ENCODE peak calls at places on chromosomes 13 and 19, in six cellular contexts. Z is HepG2, F is upper lobe of left lung, T is HCT116, V is K562, I is GM12878. Q is an unnamed sample.

GRCh38 chr19:41876847-41877489 is at the start of gene CD79A:
- ATAC-seq in T (no peak), F (no peak), I (peak; percentile 78), V (no peak), Z (no peak), Q (no peak)

GRCh38 chr13:113022391-113023216 is 53.6 kb downstream of the MCF2L start:
- ATAC-seq in Z (peak; percentile 81), V (no peak), I (no peak), T (peak; percentile 70), F (no peak), Q (peak; percentile 46)

GRCh38 chr19:51259348-51260245 is 8.7 kb downstream of the SIGLECL1 start:
- ATAC-seq in V (peak; percentile 83), T (peak; percentile 92), Z (peak; percentile 64), F (peak; percentile 60), I (peak; percentile 75), Q (no peak)

GRCh38 chr19:49338691-49339363 is 3.6 kb downstream of the CD37 start:
- ATAC-seq in Z (no peak), F (peak; percentile 60), T (peak; percentile 90), I (no peak), V (peak; percentile 93), Q (peak; percentile 61)

GRCh38 chr19:4430760-4431159 is 26.8 kb downstream of the UBXN6 start:
- ATAC-seq in F (peak; percentile 65), I (no peak), Z (no peak), T (no peak), V (no peak), Q (no peak)

GRCh38 chr19:29872224-29872731 is 60.5 kb downstream of the CCNE1 start:
- ATAC-seq in F (peak; percentile 49), T (peak; percentile 69), I (no peak), Z (no peak), V (peak; percentile 75), Q (no peak)

GRCh38 chr19:3150739-3151329 is 15.0 kb downstream of the GNA15 start:
- ATAC-seq in I (no peak), V (no peak), Z (no peak), T (no peak), F (no peak), Q (no peak)

GRCh38 chr13:48006396-48006795 is 5.3 kb upstream of the SUCLA2 start:
- ATAC-seq in F (no peak), T (no peak), Z (no peak), I (no peak), V (no peak), Q (no peak)

GRCh38 chr13:22074403-22074802 is 403.5 kb downstream of the FGF9 start:
- ATAC-seq in Z (no peak), F (no peak), T (no peak), V (no peak), I (peak; percentile 14), Q (no peak)

GRCh38 chr19:47032171-47032811 is 12.7 kb downstream of the NPAS1 start:
- ATAC-seq in Z (peak; percentile 74), V (peak; percentile 55), F (no peak), T (peak; percentile 68), I (peak; percentile 67), Q (no peak)

GRCh38 chr13:100588350-100589177 is at the start of gene GGACT:
- ATAC-seq in F (peak; percentile 97), I (peak; percentile 99), T (peak; percentile 97), V (peak; percentile 98), Z (peak; percentile 94), Q (peak; percentile 95)
- TF ChIP-seq POLR2A in F (no peak), I (peak; percentile 81), T (peak; percentile 76), V (peak; percentile 42), Z (peak; percentile 43), Q (no peak)

GRCh38 chr19:19343762-19344161 is 23.1 kb downstream of the MAU2 start:
- ATAC-seq in V (no peak), T (no peak), F (no peak), I (no peak), Z (no peak), Q (no peak)
- TF ChIP-seq POLR2AphosphoS5 in V (no peak), T (no peak), F (no peak), I (no peak), Z (no peak), Q (no peak)

DNA sequence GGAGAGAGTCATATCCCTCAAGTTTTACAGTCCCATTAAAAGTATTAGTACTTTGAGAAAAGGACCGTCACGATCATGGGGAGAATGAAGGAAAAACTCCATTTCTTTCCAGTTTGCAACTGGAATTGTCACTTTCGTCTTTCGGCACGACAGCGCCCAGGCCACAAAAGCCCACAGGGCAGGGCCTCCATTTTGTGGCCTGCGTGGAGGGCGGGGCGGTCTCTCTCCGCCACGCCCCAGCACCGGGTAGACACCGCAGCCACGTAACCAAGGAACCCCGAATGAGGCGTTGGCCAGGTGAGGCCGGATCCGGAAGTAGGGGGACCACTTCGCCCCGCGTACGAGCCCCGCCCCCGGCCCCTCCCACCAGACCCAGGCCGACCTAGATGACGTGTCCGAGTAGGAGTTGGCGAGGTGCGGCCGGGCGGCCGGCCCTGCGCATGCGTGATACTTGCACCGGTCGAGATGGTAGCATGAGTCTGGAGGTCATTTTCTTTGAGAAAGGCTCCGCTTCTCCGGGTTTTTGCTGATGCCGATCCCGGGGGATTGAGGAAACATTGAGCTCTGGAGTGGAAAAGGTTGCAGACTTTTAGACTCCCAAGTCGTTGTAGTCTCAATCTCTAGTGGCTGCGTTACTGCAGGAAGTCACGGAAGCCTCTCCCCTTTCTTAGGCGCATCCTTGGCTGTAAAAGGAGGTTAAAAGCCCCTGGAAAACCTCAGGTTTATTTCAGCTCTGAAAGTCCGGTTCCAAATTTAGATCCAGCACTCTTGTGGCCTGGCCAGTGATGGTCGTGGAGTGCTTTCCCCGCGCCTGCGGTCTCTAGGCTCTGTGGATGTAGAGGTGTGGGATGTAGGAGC is 2.7 kb upstream of the TM9SF2 start:
- ATAC-seq in Z (peak; percentile 62), I (peak; percentile 77), V (peak; percentile 81), T (peak; percentile 78), F (peak; percentile 91), Q (peak; percentile 93)
- TF ChIP-seq POLR2A in Z (peak; percentile 61), I (peak; percentile 58), V (peak; percentile 72), T (peak; percentile 85), F (peak; percentile 16), Q (no peak)

DNA sequence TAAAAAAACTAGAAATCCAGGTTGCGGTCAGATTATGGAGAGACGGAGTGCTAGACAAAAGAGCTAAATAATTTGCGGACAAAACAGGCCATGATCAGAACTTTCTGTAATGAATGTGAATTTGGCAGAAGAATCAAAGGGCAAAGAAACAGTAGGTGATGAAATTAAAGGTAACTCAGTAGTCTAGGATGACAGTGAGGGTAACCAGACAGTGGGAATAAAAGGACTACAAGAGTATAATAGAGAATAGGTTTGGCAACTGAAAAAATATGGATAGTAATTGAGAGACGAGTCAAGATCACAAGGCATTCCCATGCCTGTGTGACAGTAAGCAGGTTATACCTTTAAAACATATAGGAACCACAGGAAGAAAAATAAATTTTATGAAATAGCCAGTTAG is 35.9 kb downstream of the CAB39L start:
- ATAC-seq in V (no peak), T (no peak), I (no peak), Z (no peak), F (no peak), Q (no peak)
- TF ChIP-seq POLR2AphosphoS5 in V (no peak), T (no peak), I (no peak), Z (no peak), F (no peak), Q (no peak)

GRCh38 chr19:13880059-13880672 is 3.2 kb downstream of the NANOS3 start:
- ATAC-seq in F (peak; percentile 98), Z (peak; percentile 80), T (peak; percentile 95), V (peak; percentile 98), I (peak; percentile 95), Q (peak; percentile 99)
- TF ChIP-seq POLR2A in F (no peak), Z (no peak), T (no peak), V (peak; percentile 60), I (peak; percentile 41), Q (no peak)

DNA sequence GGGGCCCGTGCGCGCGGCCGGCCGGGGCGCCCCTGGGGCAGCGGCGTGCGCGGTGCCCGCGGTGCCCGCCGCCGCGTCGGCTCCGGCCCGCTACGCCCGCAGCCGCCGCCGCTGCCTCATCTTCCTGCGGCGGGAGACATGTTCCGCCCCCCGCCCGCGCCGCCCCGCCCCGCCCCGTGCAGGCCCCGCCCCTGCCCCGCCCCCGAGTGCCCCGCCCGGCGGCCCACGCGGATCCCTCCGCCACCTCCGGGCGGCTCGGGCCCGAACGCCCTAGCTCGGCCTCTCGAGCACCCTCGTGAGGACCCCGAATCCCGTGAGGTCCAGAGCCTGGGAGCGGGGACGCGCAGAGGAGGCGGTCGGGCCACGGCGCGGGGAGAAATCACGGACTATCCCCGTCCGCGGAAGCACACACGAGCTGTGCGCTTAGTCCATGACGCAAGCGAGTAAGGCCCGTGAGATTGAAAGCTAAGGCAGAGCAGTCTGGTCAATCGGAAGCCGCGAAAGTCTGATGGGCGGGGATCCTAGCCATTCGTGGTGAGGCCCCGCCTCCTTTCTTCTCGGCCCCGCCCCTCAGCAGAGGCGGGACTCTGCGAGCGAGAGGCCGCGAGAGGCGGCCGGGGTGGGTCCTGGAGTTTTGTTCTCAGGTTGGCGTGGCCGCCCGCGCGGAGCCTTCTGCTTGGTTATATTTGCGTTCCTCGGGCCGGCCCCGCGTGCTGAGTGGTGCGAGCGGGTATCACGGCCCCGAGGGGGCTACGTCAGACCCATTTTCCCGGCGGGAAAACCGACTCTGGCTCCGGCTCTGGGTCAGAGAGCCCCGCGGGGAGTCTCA is at the start of gene TCF3:
- ATAC-seq in V (peak; percentile 93), I (peak; percentile 76), T (peak; percentile 91), F (peak; percentile 98), Z (peak; percentile 79), Q (peak; percentile 97)
- TF ChIP-seq POLR2AphosphoS5 in V (peak; percentile 35), I (peak; percentile 39), T (peak; percentile 61), F (peak; percentile 76), Z (peak; percentile 27), Q (peak; percentile 55)

DNA sequence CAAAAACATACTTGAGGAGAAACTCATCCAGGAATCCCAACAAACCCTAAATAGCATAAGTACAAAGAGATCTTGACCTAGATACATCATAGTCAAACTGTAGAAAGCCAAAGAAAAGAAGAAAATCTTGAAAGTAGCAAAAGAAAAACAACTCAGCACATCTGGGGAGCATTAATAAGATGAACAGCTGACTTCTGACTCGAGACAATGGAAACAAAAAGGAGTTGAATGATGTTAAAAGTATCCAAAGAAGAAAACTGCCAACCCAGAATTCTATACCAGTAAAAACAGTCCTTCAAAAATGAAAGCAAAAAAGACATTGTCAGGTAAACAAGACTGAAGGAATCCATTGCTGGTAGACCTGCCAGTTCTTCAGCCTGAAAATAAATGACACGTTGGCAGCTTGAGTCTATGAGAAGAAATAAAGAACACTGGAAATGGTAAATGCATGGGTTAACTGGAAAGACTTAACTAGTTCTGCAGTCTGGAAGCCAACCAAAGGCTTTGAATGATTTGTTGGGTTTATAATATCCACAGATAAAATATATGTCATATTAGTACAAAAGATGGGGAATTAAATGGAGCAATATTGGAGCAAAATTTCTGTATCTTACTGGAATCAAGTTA is 46.8 kb downstream of the TSSK6 start:
- ATAC-seq in Z (no peak), T (no peak), F (no peak), I (no peak), V (no peak), Q (no peak)
- TF ChIP-seq POLR2A in Z (no peak), T (no peak), F (no peak), I (no peak), V (peak; percentile 7), Q (no peak)

GRCh38 chr13:45055198-45055901 is 65.0 kb upstream of the GTF2F2 start:
- ATAC-seq in F (peak; percentile 88), V (no peak), T (peak; percentile 81), I (peak; percentile 96), Z (no peak), Q (peak; percentile 76)
- TF ChIP-seq POLR2AphosphoS5 in F (no peak), V (no peak), T (peak; percentile 15), I (no peak), Z (no peak), Q (no peak)